ENCODE peak calls at places on chromosome 7, in five cellular contexts. F is ovary, B is mammary epithelial cell, L is fibroblast of lung, V is stomach. R is an unnamed sample.

GRCh38 chr7:18799899-18800298 is 304.4 kb downstream of the HDAC9 start:
- DNase-seq in F (no peak), B (no peak), L (no peak), V (no peak), R (no peak)

GRCh38 chr7:151814400-151814914 is 62.5 kb downstream of the PRKAG2 start:
- DNase-seq in F (no peak), B (no peak), L (no peak), V (no peak), R (no peak)

GRCh38 chr7:38630720-38631673 is at the start of gene AMPH:
- DNase-seq in F (no peak), B (peak; percentile 17), L (peak; percentile 53), V (no peak), R (no peak)

GRCh38 chr7:42115795-42116194 is 121.2 kb downstream of the GLI3 start:
- DNase-seq in F (no peak), B (no peak), L (no peak), V (no peak), R (no peak)

GRCh38 chr7:86926732-86927131 is 132.7 kb downstream of the ELAPOR2 start:
- DNase-seq in F (no peak), B (peak; percentile 24), L (peak; percentile 72), V (peak; percentile 26), R (peak; percentile 67)

GRCh38 chr7:125661-126060 is 66.7 kb upstream of the FAM20C start:
- DNase-seq in F (no peak), B (no peak), L (peak; percentile 31), V (no peak), R (no peak)

GRCh38 chr7:91266067-91266930 is 2.1 kb downstream of the FZD1 start:
- DNase-seq in F (peak; percentile 44), B (peak; percentile 28), L (peak; percentile 72), V (no peak), R (no peak)

GRCh38 chr7:37113661-37114355 is 334.9 kb downstream of the ELMO1 start:
- DNase-seq in F (no peak), B (peak; percentile 75), L (peak; percentile 15), V (no peak), R (no peak)

GRCh38 chr7:20310963-20311742 is 19.5 kb upstream of the ITGB8 start:
- DNase-seq in F (no peak), B (peak; percentile 51), L (peak; percentile 80), V (no peak), R (no peak)
- TF ChIP-seq CTCF in F (no peak), B (peak; percentile 44), L (no peak), V (peak; percentile 14), R (peak; percentile 64)

DNA sequence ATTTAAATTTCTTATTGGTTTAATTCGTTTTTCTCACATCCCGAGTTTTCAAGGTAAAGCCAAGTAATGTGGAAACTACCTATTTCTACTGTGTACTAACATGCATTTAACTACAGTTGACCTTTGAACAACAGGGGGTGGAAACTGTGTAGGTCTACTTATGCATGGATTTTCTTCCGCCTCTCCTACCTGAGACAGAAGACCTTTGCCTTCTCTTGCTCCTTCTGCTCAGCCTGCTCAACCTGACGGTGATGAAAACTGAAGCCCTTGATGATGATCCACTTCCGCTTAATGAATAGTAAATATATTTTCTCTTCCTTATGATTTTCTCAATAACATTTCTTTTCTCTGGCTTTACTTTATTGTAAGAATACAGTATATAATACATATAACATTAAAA is 18.5 kb downstream of the MEOX2 start:
- DNase-seq in F (no peak), B (no peak), L (no peak), V (no peak), R (no peak)
- H3K27ac ChIP-seq in F (no peak overlapping the region), B (no peak overlapping the region), L (no peak overlapping the region), V (no peak overlapping the region), R (no peak overlapping the region)

DNA sequence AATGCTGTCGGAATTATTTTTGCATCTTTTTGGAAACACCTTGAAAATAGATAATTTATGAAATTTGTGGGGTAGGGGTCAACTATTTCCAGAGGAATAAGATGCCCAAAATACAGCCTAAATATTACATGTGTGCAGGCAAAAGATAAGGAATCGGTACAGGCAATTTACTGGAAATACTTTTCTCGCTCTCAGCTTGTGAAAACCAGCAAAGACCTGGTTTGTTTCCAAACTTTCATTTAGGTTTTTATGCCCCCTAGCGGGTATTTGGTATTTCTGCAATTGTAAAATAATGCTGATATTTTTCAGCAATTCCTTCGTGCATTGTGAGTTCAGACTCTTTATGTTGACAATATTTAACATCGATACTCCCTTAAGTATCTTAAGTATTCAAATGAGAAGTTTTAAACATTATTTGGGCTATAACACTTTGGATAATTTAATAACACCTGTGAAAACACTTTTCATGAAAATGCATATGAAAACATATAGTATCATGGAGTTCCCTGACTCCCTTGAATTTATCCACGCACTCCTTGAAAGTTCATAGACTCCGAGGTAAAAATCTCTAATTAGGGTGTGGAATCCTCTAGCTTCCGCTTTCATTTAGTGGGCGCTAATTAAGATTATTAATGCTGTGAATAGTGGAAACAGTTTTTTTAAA is 132.4 kb downstream of the TSPAN12 start:
- DNase-seq in F (no peak), B (no peak), L (peak; percentile 69), V (no peak), R (peak; percentile 4)
- TF ChIP-seq CTCF in F (no peak), B (peak; percentile 58), L (peak; percentile 44), V (peak; percentile 74), R (peak; percentile 76)

GRCh38 chr7:3187378-3188040 is 113.5 kb upstream of the SDK1 start:
- DNase-seq in F (no peak), B (no peak), L (no peak), V (no peak), R (no peak)
- H3K27ac ChIP-seq in F (no peak overlapping the region), B (no peak overlapping the region), L (no peak overlapping the region), V (no peak overlapping the region), R (no peak overlapping the region)

GRCh38 chr7:77822269-77822668 is 23.7 kb downstream of the PHTF2 start:
- DNase-seq in F (no peak), B (no peak), L (no peak), V (no peak), R (no peak)
- TF ChIP-seq CTCF in F (no peak), B (no peak), L (no peak), V (no peak), R (no peak)

R was measured in RWPE1.